ENCODE peak calls at places on chromosomes 11 and 22, in four cellular contexts. K is NAMALWA, F is PC-3, Y is neural crest cell. L is an unnamed sample.

GRCh38 chr11:61742391-61742790 is 10.0 kb upstream of the MYRF start:
- DNase-seq in K (no peak), F (peak; percentile 43), Y (no peak), L (peak; percentile 52)

GRCh38 chr11:77547863-77548551 is 41.7 kb upstream of the AQP11 start:
- DNase-seq in K (peak; percentile 76), F (peak; percentile 81), Y (peak; percentile 14), L (peak; percentile 73)

GRCh38 chr11:75760710-75761493 is 7.7 kb upstream of the DGAT2 start:
- DNase-seq in K (no peak), F (peak; percentile 89), Y (no peak), L (peak; percentile 86)

GRCh38 chr11:45247433-45247832 is 38.7 kb downstream of the SYT13 start:
- DNase-seq in K (no peak), F (peak; percentile 12), Y (no peak), L (no peak)

GRCh38 chr11:12157241-12157661 is 46.9 kb downstream of the MICAL2 start:
- DNase-seq in K (no peak), F (peak; percentile 11), Y (no peak), L (no peak)

GRCh38 chr22:36327922-36328551 is 59.7 kb downstream of the MYH9 start:
- DNase-seq in K (no peak), F (no peak), Y (no peak), L (no peak)

GRCh38 chr11:45918331-45918941 is 759 bp upstream of the PEX16 start:
- DNase-seq in K (peak; percentile 72), F (peak; percentile 70), Y (peak; percentile 73), L (peak; percentile 78)

GRCh38 chr22:35384567-35384966 is 3.7 kb downstream of the HMOX1 start:
- DNase-seq in K (no peak), F (no peak), Y (no peak), L (no peak)

GRCh38 chr22:31912402-31912733 is 32.0 kb upstream of the YWHAH start:
- DNase-seq in K (no peak), F (no peak), Y (no peak), L (no peak)

GRCh38 chr11:72561856-72562255 is 112.4 kb downstream of the PDE2A start:
- DNase-seq in K (no peak), F (no peak), Y (no peak), L (peak; percentile 39)

GRCh38 chr22:44129614-44129976 is 51.1 kb upstream of the PARVG start:
- DNase-seq in K (no peak), F (no peak), Y (no peak), L (peak; percentile 52)

GRCh38 chr11:118841469-118842222 is 42.0 kb upstream of the CXCR5 start:
- DNase-seq in K (no peak), F (no peak), Y (no peak), L (no peak)

GRCh38 chr22:48899523-48900326 is 927.9 kb downstream of the BRD1 start:
- DNase-seq in K (no peak), F (no peak), Y (no peak), L (no peak)

GRCh38 chr11:83661491-83662350 is 375.6 kb upstream of the CCDC90B start:
- DNase-seq in K (no peak), F (no peak), Y (no peak), L (peak; percentile 49)

GRCh38 chr11:61551630-61552029 is 29.2 kb downstream of the SYT7 start:
- DNase-seq in K (no peak), F (peak; percentile 31), Y (no peak), L (peak; percentile 11)

GRCh38 chr11:5364214-5364613 is 12.9 kb downstream of the OR51B6 start:
- DNase-seq in K (no peak), F (no peak), Y (no peak), L (no peak)

GRCh38 chr11:60924110-60924905 is at the start of gene TMEM132A:
- DNase-seq in K (no peak), F (peak; percentile 82), Y (peak; percentile 69), L (peak; percentile 84)

GRCh38 chr22:50456466-50457234 is 18.2 kb downstream of the SBF1 start:
- DNase-seq in K (no peak), F (no peak), Y (no peak), L (no peak)

GRCh38 chr22:26847816-26848215 is 190.4 kb downstream of the MIAT start:
- DNase-seq in K (no peak), F (no peak), Y (no peak), L (no peak)

GRCh38 chr11:66100272-66101037 is 30.4 kb downstream of the PACS1 start:
- DNase-seq in K (peak; percentile 89), F (no peak), Y (no peak), L (peak; percentile 52)

GRCh38 chr22:38107692-38108515 is 2.6 kb downstream of the BAIAP2L2 start:
- DNase-seq in K (no peak), F (no peak), Y (no peak), L (no peak)

GRCh38 chr22:37145415-37146385 is 4.0 kb downstream of the IL2RB start:
- DNase-seq in K (no peak), F (no peak), Y (no peak), L (peak; percentile 83)

GRCh38 chr22:28442951-28443876 is 236.4 kb downstream of the TTC28 start:
- DNase-seq in K (peak; percentile 10), F (no peak), Y (peak; percentile 29), L (peak; percentile 45)

GRCh38 chr11:26095340-26095739 is 236.6 kb upstream of the ANO3 start:
- DNase-seq in K (no peak), F (no peak), Y (no peak), L (no peak)

GRCh38 chr11:70040452-70040851 is 37.7 kb upstream of the ANO1 start:
- DNase-seq in K (no peak), F (no peak), Y (no peak), L (no peak)

GRCh38 chr11:2139691-2140337 is 625 bp upstream of the IGF2 start:
- DNase-seq in K (no peak), F (no peak), Y (no peak), L (peak; percentile 21)

GRCh38 chr11:69529001-69529400 is 47.5 kb downstream of the LINC01488 start:
- DNase-seq in K (no peak), F (no peak), Y (no peak), L (no peak)

GRCh38 chr11:48036466-48036865 is 56.1 kb downstream of the PTPRJ start:
- DNase-seq in K (no peak), F (no peak), Y (no peak), L (no peak)

L was measured in epithelial cell of esophagus.